ENCODE peak calls at places on chromosomes 13 and 19, in seven cellular contexts. C is aorta, J is OCI-LY7, V is IMR-90, Y is transverse colon, A is A549, B is neural progenitor cell. D is an unnamed sample.

GRCh38 chr13:34458756-34459462 is 483.2 kb upstream of the NBEA start:
- DNase-seq in B (no peak), Y (no peak), J (no peak), V (no peak), C (no peak), A (no peak), D (peak; percentile 12)

GRCh38 chr13:50549221-50549942 is 294.1 kb downstream of the DLEU7 start:
- DNase-seq in B (no peak), Y (no peak), C (no peak), J (no peak), A (no peak), V (no peak), D (no peak)

GRCh38 chr13:110361365-110361911 is 54.4 kb downstream of the COL4A2 start:
- DNase-seq in C (peak; percentile 93), B (no peak), J (no peak), V (peak; percentile 88), A (no peak), Y (peak; percentile 50), D (peak; percentile 62)

GRCh38 chr19:55244004-55244680 is 14.7 kb downstream of the PPP6R1 start:
- DNase-seq in J (no peak), A (no peak), Y (no peak), B (no peak), V (no peak), C (no peak), D (no peak)

GRCh38 chr13:36344173-36344572 is 2.0 kb downstream of the SPART start:
- DNase-seq in B (no peak), C (no peak), Y (peak; percentile 10), J (no peak), A (no peak), V (peak; percentile 70), D (no peak)

GRCh38 chr19:34041922-34042521 is 130.3 kb upstream of the LSM14A start:
- DNase-seq in C (peak; percentile 88), J (peak; percentile 62), V (peak; percentile 33), Y (peak; percentile 63), B (peak; percentile 78), A (peak; percentile 70), D (peak; percentile 72)

GRCh38 chr13:110634558-110634957 is 19.2 kb downstream of the NAXD start:
- DNase-seq in B (no peak), C (no peak), Y (no peak), J (no peak), A (peak; percentile 26), V (peak; percentile 89), D (no peak)

GRCh38 chr13:99421271-99421670 is 80.0 kb upstream of the TM9SF2 start:
- DNase-seq in Y (peak; percentile 7), B (no peak), A (no peak), C (no peak), J (no peak), V (no peak), D (no peak)

GRCh38 chr13:37503287-37503686 is 95.3 kb downstream of the POSTN start:
- DNase-seq in C (no peak), A (no peak), V (no peak), B (no peak), J (no peak), Y (no peak), D (no peak)

GRCh38 chr13:37505531-37505930 is 93.0 kb downstream of the POSTN start:
- DNase-seq in B (no peak), Y (no peak), V (no peak), C (no peak), J (no peak), A (no peak), D (no peak)

GRCh38 chr13:37501187-37501586 is 97.4 kb downstream of the POSTN start:
- DNase-seq in A (no peak), V (peak; percentile 15), B (no peak), J (no peak), Y (no peak), C (no peak), D (no peak)
- H3K4me3 ChIP-seq in A (no peak overlapping the region), V (no peak overlapping the region), B (no peak overlapping the region), J (no peak overlapping the region), Y (no peak overlapping the region), C (no peak overlapping the region), D (no peak overlapping the region)

GRCh38 chr13:113609616-113610015 is 25.1 kb downstream of the TFDP1 start:
- DNase-seq in C (no peak), B (no peak), V (no peak), A (no peak), Y (no peak), J (no peak), D (no peak)
- H3K4me1 ChIP-seq in C (no peaks in the 10 kb centered on the region), B (no peaks in the 10 kb centered on the region), V (no peaks in the 10 kb centered on the region), A (no peaks in the 10 kb centered on the region), Y (no peaks in the 10 kb centered on the region), J (no peaks in the 10 kb centered on the region), D (no peaks in the 10 kb centered on the region)

GRCh38 chr19:2226840-2227360 is 9.2 kb downstream of the PLEKHJ1 start:
- DNase-seq in C (no peak), Y (no peak), B (no peak), V (no peak), A (no peak), J (no peak), D (no peak)

GRCh38 chr19:2229103-2230028 is 6.8 kb downstream of the PLEKHJ1 start:
- DNase-seq in V (no peak), J (no peak), B (no peak), A (no peak), C (no peak), Y (no peak), D (no peak)

GRCh38 chr19:2226051-2226839 is 9.9 kb downstream of the PLEKHJ1 start:
- DNase-seq in V (no peak), C (no peak), Y (no peak), B (no peak), J (no peak), A (no peak), D (no peak)

GRCh38 chr19:2228157-2229030 is 7.7 kb downstream of the PLEKHJ1 start:
- DNase-seq in C (no peak), A (no peak), J (no peak), B (no peak), Y (no peak), V (no peak), D (no peak)

DNA sequence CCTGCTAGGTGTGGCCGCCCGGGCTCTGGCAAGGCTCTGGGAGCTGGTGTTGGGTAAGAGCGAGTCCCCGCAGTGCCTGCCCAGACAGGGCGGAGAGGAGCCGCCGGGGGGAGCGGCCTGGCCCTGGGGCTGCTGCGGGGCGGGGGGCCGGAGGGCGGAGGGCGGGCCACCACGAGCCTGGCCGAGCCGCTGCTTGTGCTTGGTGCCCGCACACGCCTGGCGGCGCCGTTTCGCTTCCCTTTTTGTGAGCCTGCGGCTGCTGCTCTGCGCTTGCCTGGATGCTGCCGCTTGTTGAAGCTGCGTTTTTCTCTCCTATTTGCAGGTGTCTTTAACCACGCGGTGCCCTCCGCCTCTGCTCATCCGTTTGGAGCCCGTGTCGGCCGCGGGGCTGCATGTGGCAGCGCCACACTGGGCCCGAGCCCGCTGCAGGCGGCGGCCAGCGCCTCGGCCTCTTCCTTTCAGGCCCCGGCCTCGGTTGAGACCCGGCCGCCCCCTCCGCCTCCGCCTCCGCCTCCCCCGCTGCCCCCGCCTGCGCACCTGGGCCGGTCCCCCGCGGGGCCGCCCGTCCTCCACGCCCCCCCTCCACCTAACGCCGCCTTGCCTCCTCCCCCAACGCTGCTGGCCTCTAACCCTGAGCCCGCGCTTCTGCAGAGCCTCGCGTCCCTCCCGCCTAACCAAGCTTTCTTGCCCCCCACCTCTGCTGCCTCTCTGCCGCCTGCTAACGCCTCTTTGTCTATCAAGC is 8.5 kb downstream of the PLEKHJ1 start:
- DNase-seq in C (no peak), V (no peak), A (no peak), Y (peak; percentile 71), J (peak; percentile 99), B (no peak), D (no peak)
- H3K4me3 ChIP-seq in C (no peak overlapping the region), V (no peak overlapping the region), A (no peak overlapping the region), Y (no peak overlapping the region), J (peak overlapping the region; percentile 57), B (no peak overlapping the region), D (no peak overlapping the region)

DNA sequence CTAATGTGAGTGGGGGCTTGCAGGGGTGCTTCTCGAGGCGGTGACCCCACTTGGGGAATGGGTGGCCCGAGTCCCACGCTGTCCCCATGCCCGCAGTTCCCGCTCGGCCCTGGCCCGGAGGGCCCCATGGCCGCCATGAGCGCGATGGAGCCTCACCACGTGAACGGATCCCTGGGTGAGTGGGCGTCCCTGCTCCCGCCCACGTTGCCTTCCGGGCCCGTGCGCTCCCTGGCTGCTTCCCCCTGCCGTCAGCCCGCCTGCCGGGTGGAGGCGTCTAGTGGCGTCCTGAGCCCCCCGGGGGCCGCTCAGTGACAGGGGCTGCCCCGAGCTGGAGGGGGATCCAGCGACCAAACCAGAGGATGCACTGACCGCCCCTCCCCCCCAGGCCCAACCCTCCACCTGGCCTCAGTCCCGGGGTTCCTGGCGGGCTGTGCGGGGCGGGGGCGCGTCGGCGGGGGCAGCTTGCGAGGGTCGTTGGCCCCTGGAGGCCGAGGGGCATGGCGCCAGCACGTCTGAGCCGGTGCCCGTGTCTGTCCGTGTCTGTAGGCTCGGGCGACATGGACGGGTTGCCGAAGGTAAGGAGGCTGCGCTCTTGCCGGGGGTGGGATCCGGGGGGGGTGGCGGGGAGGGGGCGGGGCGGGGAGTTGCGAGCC is 4.8 kb downstream of the ISYNA1 start:
- DNase-seq in B (peak; percentile 50), V (no peak), J (peak; percentile 38), C (no peak), A (no peak), Y (no peak), D (peak; percentile 57)
- H3K4me1 ChIP-seq in B (peaks cover 46% of the 10 kb centered on the region), V (peaks cover 19% of the 10 kb centered on the region), J (peaks cover 40% of the 10 kb centered on the region), C (no peaks in the 10 kb centered on the region), A (peaks cover 19% of the 10 kb centered on the region), Y (peaks cover 40% of the 10 kb centered on the region), D (peaks cover 34% of the 10 kb centered on the region)

GRCh38 chr13:51587372-51587771 is 3.1 kb downstream of the WDFY2 start:
- DNase-seq in B (no peak), A (no peak), V (no peak), J (no peak), Y (no peak), C (no peak), D (no peak)
- H3K4me3 ChIP-seq in B (no peak overlapping the region), A (no peak overlapping the region), V (no peak overlapping the region), J (no peak overlapping the region), Y (no peak overlapping the region), C (no peak overlapping the region), D (no peak overlapping the region)

GRCh38 chr13:101452519-101453485 is at the start of gene ITGBL1:
- DNase-seq in B (no peak), Y (no peak), C (peak; percentile 80), J (no peak), V (peak; percentile 25), A (no peak), D (peak; percentile 52)

GRCh38 chr13:101457176-101457575 is 4.7 kb downstream of the ITGBL1 start:
- DNase-seq in B (no peak), V (no peak), J (no peak), Y (no peak), A (no peak), C (no peak), D (no peak)

GRCh38 chr13:101455863-101456262 is 3.4 kb downstream of the ITGBL1 start:
- DNase-seq in C (no peak), J (no peak), Y (no peak), B (no peak), A (peak; percentile 59), V (peak; percentile 97), D (no peak)

GRCh38 chr13:101453784-101454201 is 1.3 kb downstream of the ITGBL1 start:
- DNase-seq in Y (peak; percentile 9), V (no peak), C (peak; percentile 78), B (no peak), J (no peak), A (no peak), D (peak; percentile 26)

DNA sequence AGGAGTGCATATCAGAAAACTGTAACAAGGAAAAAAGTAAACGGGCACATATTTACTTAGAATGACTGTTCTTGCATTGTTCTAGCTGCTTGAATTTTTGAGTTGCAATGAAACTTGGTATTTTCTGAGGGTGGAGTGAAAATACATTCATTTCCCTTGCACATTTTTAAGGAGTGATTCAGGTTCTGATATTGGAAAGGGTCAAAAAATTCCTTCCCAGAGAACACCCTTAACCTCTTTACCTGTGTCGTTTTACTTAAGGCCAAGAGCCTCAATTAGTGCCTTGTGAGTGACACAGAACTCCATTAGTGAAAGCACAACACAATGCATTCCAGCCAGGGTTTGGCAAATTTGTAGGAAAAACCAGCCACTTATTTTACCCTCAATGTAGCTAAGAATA is 2.3 kb downstream of the ITGBL1 start:
- DNase-seq in B (no peak), Y (no peak), J (no peak), C (no peak), A (no peak), V (peak; percentile 33), D (no peak)
- H3K4me1 ChIP-seq in B (no peaks in the 10 kb centered on the region), Y (peaks cover 8% of the 10 kb centered on the region), J (no peaks in the 10 kb centered on the region), C (peaks cover 3% of the 10 kb centered on the region), A (peaks cover 66% of the 10 kb centered on the region), V (peaks cover 33% of the 10 kb centered on the region), D (no peaks in the 10 kb centered on the region)